ENCODE peak calls at places on chromosomes 7 and 10, in six cellular contexts. One of them, this sample, is unnamed.

GRCh38 chr10:62610649-62611229 is 193.8 kb upstream of the ADO start:
- DNase-seq in PC-9: no peak
- DNase-seq in LNCaP clone FGC: no peak
- DNase-seq in IMR-90: peak; percentile 47
- DNase-seq in foreskin fibroblast: peak; percentile 66
- DNase-seq in left ventricle myocardium inferior: peak; percentile 33
- DNase-seq in this sample: peak; percentile 86

GRCh38 chr7:141563956-141564623 is 12.9 kb downstream of the AGK start:
- DNase-seq in PC-9: no peak
- DNase-seq in LNCaP clone FGC: no peak
- DNase-seq in IMR-90: no peak
- DNase-seq in foreskin fibroblast: no peak
- DNase-seq in left ventricle myocardium inferior: no peak
- DNase-seq in this sample: peak; percentile 58

GRCh38 chr7:74514131-74514591 is 60.5 kb downstream of the GTF2IRD1 start:
- DNase-seq in PC-9: no peak
- DNase-seq in LNCaP clone FGC: no peak
- DNase-seq in IMR-90: no peak
- DNase-seq in foreskin fibroblast: no peak
- DNase-seq in left ventricle myocardium inferior: peak; percentile 29
- DNase-seq in this sample: no peak

GRCh38 chr7:112081778-112082177 is 124.4 kb downstream of the DOCK4 start:
- DNase-seq in PC-9: no peak
- DNase-seq in LNCaP clone FGC: no peak
- DNase-seq in IMR-90: no peak
- DNase-seq in foreskin fibroblast: no peak
- DNase-seq in left ventricle myocardium inferior: no peak
- DNase-seq in this sample: peak; percentile 70

GRCh38 chr10:128095023-128095752 is 31.0 kb downstream of the MKI67 start:
- DNase-seq in PC-9: no peak
- DNase-seq in LNCaP clone FGC: no peak
- DNase-seq in IMR-90: no peak
- DNase-seq in foreskin fibroblast: no peak
- DNase-seq in left ventricle myocardium inferior: no peak
- DNase-seq in this sample: peak; percentile 41

GRCh38 chr7:13979671-13980438 is 9.6 kb downstream of the ETV1 start:
- DNase-seq in PC-9: no peak
- DNase-seq in LNCaP clone FGC: no peak
- DNase-seq in IMR-90: peak; percentile 85
- DNase-seq in foreskin fibroblast: peak; percentile 78
- DNase-seq in left ventricle myocardium inferior: no peak
- DNase-seq in this sample: no peak

GRCh38 chr10:113175756-113176651 is 226.0 kb downstream of the TCF7L2 start:
- DNase-seq in PC-9: no peak
- DNase-seq in LNCaP clone FGC: no peak
- DNase-seq in IMR-90: no peak
- DNase-seq in foreskin fibroblast: no peak
- DNase-seq in left ventricle myocardium inferior: no peak
- DNase-seq in this sample: no peak

GRCh38 chr10:75440271-75440793 is 8.9 kb downstream of the LRMDA start:
- DNase-seq in PC-9: no peak
- DNase-seq in LNCaP clone FGC: no peak
- DNase-seq in IMR-90: no peak
- DNase-seq in foreskin fibroblast: no peak
- DNase-seq in left ventricle myocardium inferior: no peak
- DNase-seq in this sample: no peak

GRCh38 chr7:14023838-14024237 is 34.4 kb upstream of the ETV1 start:
- DNase-seq in PC-9: no peak
- DNase-seq in LNCaP clone FGC: no peak
- DNase-seq in IMR-90: no peak
- DNase-seq in foreskin fibroblast: no peak
- DNase-seq in left ventricle myocardium inferior: no peak
- DNase-seq in this sample: no peak

GRCh38 chr7:35624299-35625186 is 70.4 kb downstream of the HERPUD2 start:
- DNase-seq in PC-9: no peak
- DNase-seq in LNCaP clone FGC: no peak
- DNase-seq in IMR-90: peak; percentile 29
- DNase-seq in foreskin fibroblast: peak; percentile 67
- DNase-seq in left ventricle myocardium inferior: no peak
- DNase-seq in this sample: peak; percentile 72

GRCh38 chr10:131733596-131733995 is 167.2 kb upstream of the PPP2R2D start:
- DNase-seq in PC-9: no peak
- DNase-seq in LNCaP clone FGC: no peak
- DNase-seq in IMR-90: no peak
- DNase-seq in foreskin fibroblast: no peak
- DNase-seq in left ventricle myocardium inferior: no peak
- DNase-seq in this sample: no peak

GRCh38 chr10:79929409-79929904 is 19.4 kb downstream of the SFTPD start:
- DNase-seq in PC-9: no peak
- DNase-seq in LNCaP clone FGC: peak; percentile 48
- DNase-seq in IMR-90: peak; percentile 58
- DNase-seq in foreskin fibroblast: peak; percentile 80
- DNase-seq in left ventricle myocardium inferior: peak; percentile 84
- DNase-seq in this sample: peak; percentile 79

GRCh38 chr7:150781016-150781415 is 19.1 kb downstream of the TMEM176B start:
- DNase-seq in PC-9: no peak
- DNase-seq in LNCaP clone FGC: no peak
- DNase-seq in IMR-90: peak; percentile 81
- DNase-seq in foreskin fibroblast: peak; percentile 3
- DNase-seq in left ventricle myocardium inferior: no peak
- DNase-seq in this sample: peak; percentile 97

GRCh38 chr7:127367679-127368078 is 24.8 kb downstream of the ZNF800 start:
- DNase-seq in PC-9: no peak
- DNase-seq in LNCaP clone FGC: no peak
- DNase-seq in IMR-90: no peak
- DNase-seq in foreskin fibroblast: no peak
- DNase-seq in left ventricle myocardium inferior: no peak
- DNase-seq in this sample: no peak

GRCh38 chr7:149860821-149861727 is 12.7 kb upstream of the ATP6V0E2 start:
- DNase-seq in PC-9: no peak
- DNase-seq in LNCaP clone FGC: no peak
- DNase-seq in IMR-90: no peak
- DNase-seq in foreskin fibroblast: no peak
- DNase-seq in left ventricle myocardium inferior: no peak
- DNase-seq in this sample: peak; percentile 30

GRCh38 chr7:155489862-155490696 is 32.1 kb downstream of the EN2 start:
- DNase-seq in PC-9: no peak
- DNase-seq in LNCaP clone FGC: no peak
- DNase-seq in IMR-90: no peak
- DNase-seq in foreskin fibroblast: no peak
- DNase-seq in left ventricle myocardium inferior: no peak
- DNase-seq in this sample: no peak
- H3K4me3 ChIP-seq in PC-9: no peak overlapping the region
- H3K4me3 ChIP-seq in LNCaP clone FGC: no peak overlapping the region
- H3K4me3 ChIP-seq in IMR-90: no peak overlapping the region
- H3K4me3 ChIP-seq in foreskin fibroblast: no peak overlapping the region
- H3K4me3 ChIP-seq in left ventricle myocardium inferior: peak overlapping the region; percentile 59
- H3K4me3 ChIP-seq in this sample: no peak overlapping the region

GRCh38 chr10:60549686-60550085 is 160.0 kb upstream of the ANK3 start:
- DNase-seq in PC-9: no peak
- DNase-seq in LNCaP clone FGC: peak; percentile 65
- DNase-seq in IMR-90: no peak
- DNase-seq in foreskin fibroblast: peak; percentile 36
- DNase-seq in left ventricle myocardium inferior: no peak
- DNase-seq in this sample: peak; percentile 23
- TF ChIP-seq CTCF in PC-9: peak; percentile 63
- TF ChIP-seq CTCF in LNCaP clone FGC: peak; percentile 49
- TF ChIP-seq CTCF in IMR-90: peak; percentile 10
- TF ChIP-seq CTCF in foreskin fibroblast: no peak
- TF ChIP-seq CTCF in left ventricle myocardium inferior: peak; percentile 51
- TF ChIP-seq CTCF in this sample: no peak

GRCh38 chr10:51679841-51680240 is 19.6 kb downstream of the CSTF2T start:
- DNase-seq in PC-9: no peak
- DNase-seq in LNCaP clone FGC: no peak
- DNase-seq in IMR-90: no peak
- DNase-seq in foreskin fibroblast: no peak
- DNase-seq in left ventricle myocardium inferior: no peak
- DNase-seq in this sample: no peak
- H3K4me3 ChIP-seq in PC-9: no peak overlapping the region
- H3K4me3 ChIP-seq in LNCaP clone FGC: no peak overlapping the region
- H3K4me3 ChIP-seq in IMR-90: no peak overlapping the region
- H3K4me3 ChIP-seq in foreskin fibroblast: no peak overlapping the region
- H3K4me3 ChIP-seq in left ventricle myocardium inferior: no peak overlapping the region
- H3K4me3 ChIP-seq in this sample: no peak overlapping the region

GRCh38 chr10:34081948-34082347 is 733.1 kb downstream of the PARD3 start:
- DNase-seq in PC-9: no peak
- DNase-seq in LNCaP clone FGC: no peak
- DNase-seq in IMR-90: no peak
- DNase-seq in foreskin fibroblast: no peak
- DNase-seq in left ventricle myocardium inferior: no peak
- DNase-seq in this sample: no peak
- TF ChIP-seq CTCF in PC-9: no peak
- TF ChIP-seq CTCF in LNCaP clone FGC: peak; percentile 5
- TF ChIP-seq CTCF in IMR-90: peak; percentile 9
- TF ChIP-seq CTCF in foreskin fibroblast: no peak
- TF ChIP-seq CTCF in left ventricle myocardium inferior: no peak
- TF ChIP-seq CTCF in this sample: peak; percentile 7

GRCh38 chr7:116672596-116673503 is 854 bp downstream of the MET start:
- DNase-seq in PC-9: peak; percentile 62
- DNase-seq in LNCaP clone FGC: no peak
- DNase-seq in IMR-90: peak; percentile 50
- DNase-seq in foreskin fibroblast: peak; percentile 70
- DNase-seq in left ventricle myocardium inferior: peak; percentile 15
- DNase-seq in this sample: no peak
- H3K4me3 ChIP-seq in PC-9: peak overlapping the region; percentile 98
- H3K4me3 ChIP-seq in LNCaP clone FGC: peak overlapping the region; percentile 27
- H3K4me3 ChIP-seq in IMR-90: peak overlapping the region; percentile 69
- H3K4me3 ChIP-seq in foreskin fibroblast: peak overlapping the region; percentile 95
- H3K4me3 ChIP-seq in left ventricle myocardium inferior: peak overlapping the region; percentile 73
- H3K4me3 ChIP-seq in this sample: no peak overlapping the region

DNA sequence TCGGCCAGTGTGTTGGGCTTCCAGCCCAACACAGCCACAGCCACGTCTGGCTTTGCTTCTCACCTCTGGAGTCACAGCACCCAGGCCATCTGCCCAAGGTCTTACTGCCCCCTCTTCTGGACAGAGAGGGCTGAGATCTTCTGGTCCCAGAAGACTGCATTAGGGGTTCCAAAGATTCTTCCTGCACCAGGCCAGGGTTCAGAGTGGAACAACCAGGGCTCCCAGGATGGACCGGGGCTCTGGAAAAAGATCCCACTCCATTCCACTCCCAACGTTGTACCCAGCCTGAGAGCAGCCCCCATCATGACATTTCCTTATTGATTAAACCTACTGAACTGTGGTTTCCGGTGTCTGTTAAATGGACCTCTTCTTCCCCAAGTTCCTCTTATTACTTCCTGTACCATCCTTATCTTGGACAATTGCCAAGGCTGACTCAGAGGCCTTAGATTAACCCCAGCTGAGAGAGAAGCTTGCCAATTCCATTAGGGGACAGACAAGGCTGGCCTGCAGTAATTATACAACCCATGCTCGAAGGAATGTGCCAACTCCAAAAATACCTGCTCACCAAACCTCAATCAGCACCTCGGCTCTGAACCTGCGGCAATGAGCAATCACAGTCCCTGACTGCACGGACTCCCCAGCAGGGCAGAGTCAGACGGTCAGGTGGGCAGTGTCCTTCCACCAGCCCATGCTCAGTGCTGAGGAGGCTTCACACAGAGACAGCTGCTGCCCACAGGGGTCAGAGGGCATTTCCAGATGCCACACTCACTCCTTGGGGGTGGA is 47.9 kb upstream of the NPFFR1 start:
- DNase-seq in PC-9: peak; percentile 98
- DNase-seq in LNCaP clone FGC: peak; percentile 91
- DNase-seq in IMR-90: peak; percentile 93
- DNase-seq in foreskin fibroblast: peak; percentile 97
- DNase-seq in left ventricle myocardium inferior: peak; percentile 49
- DNase-seq in this sample: peak; percentile 99
- TF ChIP-seq CTCF in PC-9: peak; percentile 55
- TF ChIP-seq CTCF in LNCaP clone FGC: peak; percentile 5
- TF ChIP-seq CTCF in IMR-90: peak; percentile 42
- TF ChIP-seq CTCF in foreskin fibroblast: peak; percentile 24
- TF ChIP-seq CTCF in left ventricle myocardium inferior: peak; percentile 51
- TF ChIP-seq CTCF in this sample: peak; percentile 51

GRCh38 chr10:101287922-101288638 is 58.8 kb upstream of the LBX1 start:
- DNase-seq in PC-9: no peak
- DNase-seq in LNCaP clone FGC: no peak
- DNase-seq in IMR-90: peak; percentile 20
- DNase-seq in foreskin fibroblast: peak; percentile 45
- DNase-seq in left ventricle myocardium inferior: no peak
- DNase-seq in this sample: peak; percentile 52
- H3K4me3 ChIP-seq in PC-9: no peak overlapping the region
- H3K4me3 ChIP-seq in LNCaP clone FGC: no peak overlapping the region
- H3K4me3 ChIP-seq in IMR-90: no peak overlapping the region
- H3K4me3 ChIP-seq in foreskin fibroblast: no peak overlapping the region
- H3K4me3 ChIP-seq in left ventricle myocardium inferior: no peak overlapping the region
- H3K4me3 ChIP-seq in this sample: no peak overlapping the region

GRCh38 chr7:130896051-130896881 is 162.3 kb upstream of the KLF14 start:
- DNase-seq in PC-9: peak; percentile 73
- DNase-seq in LNCaP clone FGC: no peak
- DNase-seq in IMR-90: peak; percentile 54
- DNase-seq in foreskin fibroblast: peak; percentile 65
- DNase-seq in left ventricle myocardium inferior: no peak
- DNase-seq in this sample: no peak
- TF ChIP-seq CTCF in PC-9: peak; percentile 60
- TF ChIP-seq CTCF in LNCaP clone FGC: peak; percentile 21
- TF ChIP-seq CTCF in IMR-90: peak; percentile 54
- TF ChIP-seq CTCF in foreskin fibroblast: peak; percentile 56
- TF ChIP-seq CTCF in left ventricle myocardium inferior: no peak
- TF ChIP-seq CTCF in this sample: peak; percentile 41

GRCh38 chr7:156941393-156942182 is 7.9 kb upstream of the NOM1 start:
- DNase-seq in PC-9: no peak
- DNase-seq in LNCaP clone FGC: no peak
- DNase-seq in IMR-90: no peak
- DNase-seq in foreskin fibroblast: no peak
- DNase-seq in left ventricle myocardium inferior: no peak
- DNase-seq in this sample: no peak

GRCh38 chr7:156944876-156945275 is 4.6 kb upstream of the NOM1 start:
- DNase-seq in PC-9: no peak
- DNase-seq in LNCaP clone FGC: no peak
- DNase-seq in IMR-90: no peak
- DNase-seq in foreskin fibroblast: no peak
- DNase-seq in left ventricle myocardium inferior: no peak
- DNase-seq in this sample: no peak

GRCh38 chr7:156940421-156941122 is 8.9 kb upstream of the NOM1 start:
- DNase-seq in PC-9: no peak
- DNase-seq in LNCaP clone FGC: no peak
- DNase-seq in IMR-90: no peak
- DNase-seq in foreskin fibroblast: no peak
- DNase-seq in left ventricle myocardium inferior: no peak
- DNase-seq in this sample: no peak

GRCh38 chr7:156942708-156943090 is 6.8 kb upstream of the NOM1 start:
- DNase-seq in PC-9: no peak
- DNase-seq in LNCaP clone FGC: no peak
- DNase-seq in IMR-90: no peak
- DNase-seq in foreskin fibroblast: peak; percentile 13
- DNase-seq in left ventricle myocardium inferior: no peak
- DNase-seq in this sample: no peak

GRCh38 chr7:156943091-156944041 is 6.1 kb upstream of the NOM1 start:
- DNase-seq in PC-9: no peak
- DNase-seq in LNCaP clone FGC: no peak
- DNase-seq in IMR-90: no peak
- DNase-seq in foreskin fibroblast: peak; percentile 24
- DNase-seq in left ventricle myocardium inferior: no peak
- DNase-seq in this sample: no peak
- H3K4me3 ChIP-seq in PC-9: no peak overlapping the region
- H3K4me3 ChIP-seq in LNCaP clone FGC: no peak overlapping the region
- H3K4me3 ChIP-seq in IMR-90: no peak overlapping the region
- H3K4me3 ChIP-seq in foreskin fibroblast: no peak overlapping the region
- H3K4me3 ChIP-seq in left ventricle myocardium inferior: no peak overlapping the region
- H3K4me3 ChIP-seq in this sample: no peak overlapping the region

DNA sequence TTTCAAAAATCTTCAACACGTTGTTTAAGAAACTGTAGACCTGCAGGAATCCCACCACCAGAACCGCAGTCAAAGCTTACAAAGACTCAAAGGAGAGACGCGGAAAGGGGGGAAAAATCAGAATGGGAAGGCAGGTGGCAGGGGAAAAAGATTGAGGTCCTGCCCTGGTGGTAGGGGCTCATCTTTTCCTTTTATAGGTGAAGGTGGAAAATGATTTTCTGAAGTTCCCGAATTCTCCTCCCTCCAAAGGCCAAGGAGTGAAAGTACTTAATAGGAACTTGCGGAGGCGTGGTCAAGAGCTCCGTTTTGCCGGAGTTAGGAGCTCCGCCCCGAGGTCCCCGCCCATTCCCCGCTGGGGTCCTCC is 729 bp downstream of the BBIP1 start:
- DNase-seq in PC-9: peak; percentile 84
- DNase-seq in LNCaP clone FGC: peak; percentile 90
- DNase-seq in IMR-90: peak; percentile 94
- DNase-seq in foreskin fibroblast: peak; percentile 99
- DNase-seq in left ventricle myocardium inferior: peak; percentile 97
- DNase-seq in this sample: no peak
- TF ChIP-seq CTCF in PC-9: no peak
- TF ChIP-seq CTCF in LNCaP clone FGC: no peak
- TF ChIP-seq CTCF in IMR-90: no peak
- TF ChIP-seq CTCF in foreskin fibroblast: no peak
- TF ChIP-seq CTCF in left ventricle myocardium inferior: peak; percentile 30
- TF ChIP-seq CTCF in this sample: no peak

This sample was measured in NB4.